ENCODE peak calls at places on chromosomes 11 and 22, in ten cellular contexts. One of them, this sample, is unnamed.

GRCh38 chr22:49418943-49419342 is 408.7 kb downstream of the BRD1 start:
- DNase-seq in heart left ventricle: no peak
- DNase-seq in colonic mucosa: no peak
- DNase-seq in MM.1S: no peak
- DNase-seq in HCT116: no peak
- DNase-seq in ovary: no peak
- DNase-seq in CD4-positive, alpha-beta T cell: no peak
- DNase-seq in OCI-LY7: no peak
- DNase-seq in pancreas: no peak
- DNase-seq in CD4-positive, alpha-beta memory T cell: no peak
- DNase-seq in this sample: no peak

GRCh38 chr22:50188356-50188755 is 2.6 kb downstream of the TRABD start:
- DNase-seq in CD4-positive, alpha-beta memory T cell: no peak
- DNase-seq in OCI-LY7: no peak
- DNase-seq in ovary: peak
- DNase-seq in colonic mucosa: no peak
- DNase-seq in pancreas: peak
- DNase-seq in heart left ventricle: peak
- DNase-seq in HCT116: no peak
- DNase-seq in CD4-positive, alpha-beta T cell: no peak
- DNase-seq in MM.1S: no peak
- DNase-seq in this sample: no peak

GRCh38 chr11:114098927-114099326 is 39.4 kb downstream of the ZBTB16 start:
- DNase-seq in HCT116: no peak
- DNase-seq in colonic mucosa: no peak
- DNase-seq in pancreas: no peak
- DNase-seq in heart left ventricle: no peak
- DNase-seq in ovary: no peak
- DNase-seq in CD4-positive, alpha-beta T cell: no peak
- DNase-seq in OCI-LY7: no peak
- DNase-seq in MM.1S: no peak
- DNase-seq in CD4-positive, alpha-beta memory T cell: no peak
- DNase-seq in this sample: no peak

GRCh38 chr11:106708348-106708747 is 309.9 kb downstream of the GUCY1A2 start:
- DNase-seq in pancreas: no peak
- DNase-seq in heart left ventricle: no peak
- DNase-seq in ovary: no peak
- DNase-seq in CD4-positive, alpha-beta T cell: no peak
- DNase-seq in colonic mucosa: no peak
- DNase-seq in HCT116: no peak
- DNase-seq in CD4-positive, alpha-beta memory T cell: no peak
- DNase-seq in OCI-LY7: no peak
- DNase-seq in MM.1S: no peak
- DNase-seq in this sample: no peak

GRCh38 chr22:41911292-41911611 is 3.6 kb downstream of the SHISA8 start:
- DNase-seq in ovary: no peak
- DNase-seq in pancreas: no peak
- DNase-seq in MM.1S: no peak
- DNase-seq in CD4-positive, alpha-beta T cell: no peak
- DNase-seq in OCI-LY7: no peak
- DNase-seq in HCT116: no peak
- DNase-seq in heart left ventricle: no peak
- DNase-seq in CD4-positive, alpha-beta memory T cell: no peak
- DNase-seq in colonic mucosa: no peak
- DNase-seq in this sample: no peak

GRCh38 chr22:42799462-42800405 is 57.3 kb downstream of the ARFGAP3 start:
- DNase-seq in pancreas: no peak
- DNase-seq in HCT116: no peak
- DNase-seq in OCI-LY7: peak
- DNase-seq in ovary: no peak
- DNase-seq in colonic mucosa: no peak
- DNase-seq in heart left ventricle: no peak
- DNase-seq in CD4-positive, alpha-beta memory T cell: no peak
- DNase-seq in CD4-positive, alpha-beta T cell: no peak
- DNase-seq in MM.1S: no peak
- DNase-seq in this sample: no peak

GRCh38 chr22:49853981-49854791 is 542 bp downstream of the ZBED4 start:
- DNase-seq in colonic mucosa: peak
- DNase-seq in OCI-LY7: peak
- DNase-seq in HCT116: no peak
- DNase-seq in ovary: peak
- DNase-seq in heart left ventricle: peak
- DNase-seq in CD4-positive, alpha-beta memory T cell: peak
- DNase-seq in pancreas: peak
- DNase-seq in CD4-positive, alpha-beta T cell: no peak
- DNase-seq in MM.1S: peak
- DNase-seq in this sample: no peak

GRCh38 chr22:28560005-28560742 is 119.5 kb downstream of the TTC28 start:
- DNase-seq in CD4-positive, alpha-beta T cell: no peak
- DNase-seq in MM.1S: no peak
- DNase-seq in HCT116: no peak
- DNase-seq in pancreas: no peak
- DNase-seq in colonic mucosa: no peak
- DNase-seq in ovary: no peak
- DNase-seq in heart left ventricle: no peak
- DNase-seq in OCI-LY7: no peak
- DNase-seq in CD4-positive, alpha-beta memory T cell: no peak
- DNase-seq in this sample: no peak

GRCh38 chr22:27252282-27253049 is 549.1 kb downstream of the MN1 start:
- DNase-seq in OCI-LY7: no peak
- DNase-seq in CD4-positive, alpha-beta T cell: no peak
- DNase-seq in CD4-positive, alpha-beta memory T cell: no peak
- DNase-seq in ovary: no peak
- DNase-seq in HCT116: no peak
- DNase-seq in colonic mucosa: no peak
- DNase-seq in heart left ventricle: peak
- DNase-seq in MM.1S: no peak
- DNase-seq in pancreas: no peak
- DNase-seq in this sample: no peak

GRCh38 chr22:43388420-43388851 is 23.4 kb upstream of the MPPED1 start:
- DNase-seq in colonic mucosa: peak
- DNase-seq in heart left ventricle: peak
- DNase-seq in ovary: peak
- DNase-seq in MM.1S: peak
- DNase-seq in OCI-LY7: peak
- DNase-seq in HCT116: peak
- DNase-seq in pancreas: peak
- DNase-seq in CD4-positive, alpha-beta T cell: peak
- DNase-seq in CD4-positive, alpha-beta memory T cell: peak
- DNase-seq in this sample: peak

GRCh38 chr11:64372802-64373597 is 14.0 kb downstream of the RPS6KA4 start:
- DNase-seq in CD4-positive, alpha-beta memory T cell: no peak
- DNase-seq in HCT116: peak
- DNase-seq in heart left ventricle: no peak
- DNase-seq in MM.1S: no peak
- DNase-seq in colonic mucosa: no peak
- DNase-seq in pancreas: no peak
- DNase-seq in OCI-LY7: no peak
- DNase-seq in ovary: no peak
- DNase-seq in CD4-positive, alpha-beta T cell: no peak
- DNase-seq in this sample: no peak

GRCh38 chr22:46455453-46455852 is 82.0 kb downstream of the CELSR1 start:
- DNase-seq in OCI-LY7: no peak
- DNase-seq in CD4-positive, alpha-beta memory T cell: no peak
- DNase-seq in ovary: no peak
- DNase-seq in HCT116: no peak
- DNase-seq in CD4-positive, alpha-beta T cell: no peak
- DNase-seq in colonic mucosa: no peak
- DNase-seq in pancreas: no peak
- DNase-seq in MM.1S: no peak
- DNase-seq in heart left ventricle: no peak
- DNase-seq in this sample: no peak
- H3K27ac ChIP-seq in OCI-LY7: no peak
- H3K27ac ChIP-seq in CD4-positive, alpha-beta memory T cell: no peak
- H3K27ac ChIP-seq in ovary: no peak
- H3K27ac ChIP-seq in HCT116: peak
- H3K27ac ChIP-seq in CD4-positive, alpha-beta T cell: no peak
- H3K27ac ChIP-seq in colonic mucosa: no peak
- H3K27ac ChIP-seq in pancreas: no peak
- H3K27ac ChIP-seq in MM.1S: no peak
- H3K27ac ChIP-seq in heart left ventricle: no peak
- H3K27ac ChIP-seq in this sample: no peak

DNA sequence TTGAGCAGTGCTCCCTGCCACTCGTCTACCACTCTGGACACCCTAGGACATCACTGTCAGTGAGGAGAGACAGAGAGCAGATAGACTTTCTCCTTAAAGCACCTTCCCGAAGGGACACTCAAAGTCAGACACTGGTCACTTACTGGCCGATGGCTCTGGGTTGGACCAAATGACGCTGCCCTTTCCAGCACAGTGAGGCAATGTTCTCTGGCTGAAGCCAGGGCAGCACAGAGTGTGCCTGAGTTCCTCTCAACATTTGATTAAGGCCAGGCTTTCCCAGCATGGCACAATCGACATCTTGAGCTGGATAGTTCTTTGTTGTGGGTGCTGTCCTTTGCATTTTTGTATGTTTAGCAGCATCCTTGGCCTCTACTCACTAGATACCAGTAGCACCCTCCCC is 206.2 kb downstream of the CSNK2A3 start:
- DNase-seq in CD4-positive, alpha-beta T cell: no peak
- DNase-seq in HCT116: no peak
- DNase-seq in pancreas: no peak
- DNase-seq in colonic mucosa: no peak
- DNase-seq in ovary: no peak
- DNase-seq in OCI-LY7: no peak
- DNase-seq in MM.1S: no peak
- DNase-seq in heart left ventricle: peak
- DNase-seq in CD4-positive, alpha-beta memory T cell: no peak
- DNase-seq in this sample: no peak
- H3K27ac ChIP-seq in CD4-positive, alpha-beta T cell: no peak
- H3K27ac ChIP-seq in HCT116: no peak
- H3K27ac ChIP-seq in pancreas: no peak
- H3K27ac ChIP-seq in colonic mucosa: no peak
- H3K27ac ChIP-seq in ovary: no peak
- H3K27ac ChIP-seq in OCI-LY7: no peak
- H3K27ac ChIP-seq in MM.1S: no peak
- H3K27ac ChIP-seq in heart left ventricle: no peak
- H3K27ac ChIP-seq in CD4-positive, alpha-beta memory T cell: no peak
- H3K27ac ChIP-seq in this sample: no peak

DNA sequence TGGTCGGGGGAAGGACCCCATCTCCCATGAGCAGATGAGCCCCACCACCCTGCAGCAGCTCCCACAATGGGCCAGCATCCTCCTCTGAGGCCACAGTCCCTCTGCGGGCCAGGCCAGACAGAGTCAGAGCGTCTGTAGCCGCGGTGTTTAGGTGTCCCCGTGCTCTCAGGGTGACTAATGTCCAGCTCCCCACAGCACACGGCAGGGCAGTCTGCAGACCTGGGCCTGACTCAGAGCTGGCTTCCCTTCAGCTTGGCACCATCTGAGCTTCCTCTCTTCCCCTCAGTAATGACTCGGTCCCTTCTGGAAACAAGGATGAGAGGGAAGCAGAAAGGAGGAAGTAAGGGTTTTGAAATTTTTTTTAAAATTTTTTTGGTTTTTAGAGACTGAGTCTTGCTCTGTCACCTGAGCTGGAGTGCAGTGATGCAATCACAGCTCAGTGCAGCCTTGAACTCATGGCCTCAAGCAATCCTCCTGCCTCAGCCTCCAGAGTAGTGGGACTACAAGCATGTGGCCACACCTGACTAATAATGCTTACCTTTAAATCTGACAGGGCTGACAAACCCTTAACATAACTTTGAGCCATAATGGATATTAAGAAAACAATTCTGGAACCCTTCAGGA is 28.5 kb downstream of the LRRC74B start:
- DNase-seq in heart left ventricle: no peak
- DNase-seq in CD4-positive, alpha-beta T cell: no peak
- DNase-seq in colonic mucosa: no peak
- DNase-seq in pancreas: no peak
- DNase-seq in ovary: no peak
- DNase-seq in OCI-LY7: no peak
- DNase-seq in HCT116: peak
- DNase-seq in MM.1S: no peak
- DNase-seq in CD4-positive, alpha-beta memory T cell: no peak
- DNase-seq in this sample: no peak
- H3K27ac ChIP-seq in heart left ventricle: no peak
- H3K27ac ChIP-seq in CD4-positive, alpha-beta T cell: no peak
- H3K27ac ChIP-seq in colonic mucosa: no peak
- H3K27ac ChIP-seq in pancreas: no peak
- H3K27ac ChIP-seq in ovary: no peak
- H3K27ac ChIP-seq in OCI-LY7: no peak
- H3K27ac ChIP-seq in HCT116: no peak
- H3K27ac ChIP-seq in MM.1S: no peak
- H3K27ac ChIP-seq in CD4-positive, alpha-beta memory T cell: no peak
- H3K27ac ChIP-seq in this sample: no peak

GRCh38 chr11:69640260-69640994 is 529 bp upstream of the CCND1 start:
- DNase-seq in MM.1S: peak
- DNase-seq in ovary: no peak
- DNase-seq in colonic mucosa: peak
- DNase-seq in CD4-positive, alpha-beta T cell: no peak
- DNase-seq in OCI-LY7: no peak
- DNase-seq in HCT116: no peak
- DNase-seq in heart left ventricle: peak
- DNase-seq in pancreas: peak
- DNase-seq in CD4-positive, alpha-beta memory T cell: no peak
- DNase-seq in this sample: no peak
- H3K27ac ChIP-seq in MM.1S: no peak
- H3K27ac ChIP-seq in ovary: no peak
- H3K27ac ChIP-seq in colonic mucosa: peak
- H3K27ac ChIP-seq in CD4-positive, alpha-beta T cell: no peak
- H3K27ac ChIP-seq in OCI-LY7: no peak
- H3K27ac ChIP-seq in HCT116: peak
- H3K27ac ChIP-seq in heart left ventricle: peak
- H3K27ac ChIP-seq in pancreas: peak
- H3K27ac ChIP-seq in CD4-positive, alpha-beta memory T cell: no peak
- H3K27ac ChIP-seq in this sample: no peak

DNA sequence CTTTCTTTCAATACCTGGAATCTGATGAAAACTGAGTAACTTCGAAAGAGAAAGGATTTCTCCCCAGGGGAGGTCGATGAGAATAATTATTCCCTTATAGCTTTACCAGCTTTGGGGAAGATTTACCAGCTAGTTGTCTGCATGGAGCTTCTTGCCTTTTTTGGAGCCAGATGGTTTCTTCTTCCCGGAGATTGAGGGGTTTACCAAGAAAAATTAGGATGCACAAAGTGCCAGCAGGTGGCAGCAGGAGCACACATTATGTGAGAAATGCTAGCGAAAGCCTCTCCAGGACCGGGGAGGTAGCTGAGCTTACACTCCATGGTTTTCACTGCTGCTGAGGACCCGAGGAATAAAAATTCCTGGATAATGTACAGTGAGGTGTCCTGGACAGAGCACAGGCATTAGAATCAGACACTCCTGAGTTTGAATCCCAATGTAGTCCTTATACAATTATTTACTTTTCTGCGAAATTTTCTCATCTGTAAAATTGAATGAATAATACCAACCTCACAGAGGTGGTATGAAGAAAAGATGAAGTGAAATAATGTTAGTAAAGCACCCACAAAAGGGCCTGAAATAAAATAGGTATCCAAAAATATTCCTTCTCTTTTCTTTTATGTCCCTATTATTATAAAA is 46.0 kb upstream of the PARVA start:
- DNase-seq in heart left ventricle: peak
- DNase-seq in CD4-positive, alpha-beta memory T cell: peak
- DNase-seq in CD4-positive, alpha-beta T cell: peak
- DNase-seq in OCI-LY7: peak
- DNase-seq in MM.1S: peak
- DNase-seq in ovary: peak
- DNase-seq in HCT116: peak
- DNase-seq in colonic mucosa: peak
- DNase-seq in pancreas: peak
- DNase-seq in this sample: peak
- H3K27ac ChIP-seq in heart left ventricle: no peak
- H3K27ac ChIP-seq in CD4-positive, alpha-beta memory T cell: no peak
- H3K27ac ChIP-seq in CD4-positive, alpha-beta T cell: no peak
- H3K27ac ChIP-seq in OCI-LY7: no peak
- H3K27ac ChIP-seq in MM.1S: no peak
- H3K27ac ChIP-seq in ovary: no peak
- H3K27ac ChIP-seq in HCT116: no peak
- H3K27ac ChIP-seq in colonic mucosa: no peak
- H3K27ac ChIP-seq in pancreas: no peak
- H3K27ac ChIP-seq in this sample: no peak

GRCh38 chr11:112830255-112830654 is 131.0 kb upstream of the NCAM1 start:
- DNase-seq in colonic mucosa: no peak
- DNase-seq in ovary: no peak
- DNase-seq in pancreas: no peak
- DNase-seq in CD4-positive, alpha-beta T cell: no peak
- DNase-seq in OCI-LY7: no peak
- DNase-seq in MM.1S: no peak
- DNase-seq in HCT116: no peak
- DNase-seq in CD4-positive, alpha-beta memory T cell: no peak
- DNase-seq in heart left ventricle: no peak
- DNase-seq in this sample: no peak
- H3K27ac ChIP-seq in colonic mucosa: no peak
- H3K27ac ChIP-seq in ovary: no peak
- H3K27ac ChIP-seq in pancreas: no peak
- H3K27ac ChIP-seq in CD4-positive, alpha-beta T cell: no peak
- H3K27ac ChIP-seq in OCI-LY7: no peak
- H3K27ac ChIP-seq in MM.1S: no peak
- H3K27ac ChIP-seq in HCT116: no peak
- H3K27ac ChIP-seq in CD4-positive, alpha-beta memory T cell: no peak
- H3K27ac ChIP-seq in heart left ventricle: no peak
- H3K27ac ChIP-seq in this sample: no peak